ENCODE peak calls at places on chromosomes 13 and 19, in seven cellular contexts. O is H9, C is IMR-90, K is trophoblast cell, I is mesendoderm, S is mesenchymal stem cell, W is H1. Y is an unnamed sample.

GRCh38 chr13:46666727-46667456 is 113.9 kb downstream of the LRCH1 start:
- DNase-seq in O (peak; percentile 81), C (no peak), K (no peak), I (peak; percentile 91), S (no peak), W (peak; percentile 65), Y (no peak)

GRCh38 chr13:100633461-100633860 is 41.1 kb downstream of the TMTC4 start:
- DNase-seq in O (no peak), C (peak; percentile 96), K (peak; percentile 73), I (no peak), S (peak; percentile 32), W (no peak), Y (no peak)

GRCh38 chr19:5360003-5360820 is 19.6 kb upstream of the PTPRS start:
- DNase-seq in O (no peak), C (peak; percentile 29), K (no peak), I (no peak), S (no peak), W (no peak), Y (no peak)

GRCh38 chr13:61142506-61142905 is 273.1 kb downstream of the PCDH20 start:
- DNase-seq in O (no peak), C (no peak), K (no peak), I (peak; percentile 28), S (no peak), W (no peak), Y (no peak)

GRCh38 chr19:44024900-44025216 is 321 bp upstream of the ZNF222 start:
- DNase-seq in O (no peak), C (no peak), K (no peak), I (no peak), S (no peak), W (no peak), Y (no peak)

GRCh38 chr13:97659602-97660001 is 225.6 kb downstream of the RAP2A start:
- DNase-seq in O (no peak), C (peak; percentile 21), K (no peak), I (peak; percentile 65), S (peak; percentile 16), W (no peak), Y (peak; percentile 23)

GRCh38 chr19:38561658-38562057 is 56.1 kb downstream of the MAP4K1 start:
- DNase-seq in O (no peak), C (no peak), K (no peak), I (no peak), S (no peak), W (no peak), Y (no peak)

GRCh38 chr13:86870388-86870966 is 800.7 kb upstream of the SLITRK5 start:
- DNase-seq in O (no peak), C (peak; percentile 43), K (peak; percentile 51), I (peak; percentile 21), S (peak; percentile 27), W (no peak), Y (no peak)

GRCh38 chr19:1284293-1284978 is 1.2 kb upstream of the EFNA2 start:
- DNase-seq in O (no peak), C (no peak), K (no peak), I (no peak), S (no peak), W (no peak), Y (no peak)

GRCh38 chr19:6744381-6745288 is 5.2 kb downstream of the TRIP10 start:
- DNase-seq in O (no peak), C (peak; percentile 87), K (peak; percentile 73), I (peak; percentile 67), S (peak; percentile 76), W (no peak), Y (no peak)

GRCh38 chr19:47275866-47276461 is 1.3 kb downstream of the INAFM1 start:
- DNase-seq in O (no peak), C (peak; percentile 57), K (no peak), I (no peak), S (peak; percentile 64), W (no peak), Y (no peak)

GRCh38 chr13:89363144-89363543 is 1692.0 kb downstream of the SLITRK5 start:
- DNase-seq in O (peak; percentile 76), C (no peak), K (peak; percentile 9), I (no peak), S (no peak), W (no peak), Y (no peak)

GRCh38 chr13:108315273-108315672 is 45.8 kb downstream of the TNFSF13B start:
- DNase-seq in O (no peak), C (no peak), K (peak; percentile 39), I (peak; percentile 77), S (no peak), W (no peak), Y (no peak)

GRCh38 chr13:68176486-68176885 is 946.4 kb upstream of the PCDH9 start:
- DNase-seq in O (no peak), C (peak; percentile 36), K (no peak), I (no peak), S (peak; percentile 76), W (no peak), Y (no peak)

GRCh38 chr13:107067381-107067780 is 499.4 kb upstream of the ARGLU1 start:
- DNase-seq in O (no peak), C (no peak), K (no peak), I (peak; percentile 10), S (no peak), W (no peak), Y (no peak)

GRCh38 chr13:21181671-21182070 is 5.2 kb downstream of the MRPL57 start:
- DNase-seq in O (no peak), C (no peak), K (no peak), I (no peak), S (no peak), W (no peak), Y (no peak)

GRCh38 chr19:3034845-3035541 is 5.9 kb upstream of the TLE2 start:
- DNase-seq in O (no peak), C (peak; percentile 35), K (no peak), I (peak; percentile 76), S (peak; percentile 76), W (peak; percentile 53), Y (no peak)

GRCh38 chr19:51810228-51810627 is 15.3 kb downstream of the FPR3 start:
- DNase-seq in O (no peak), C (no peak), K (peak; percentile 93), I (no peak), S (no peak), W (no peak), Y (no peak)

GRCh38 chr13:59766236-59766635 is 397.5 kb downstream of the DIAPH3 start:
- DNase-seq in O (no peak), C (no peak), K (peak; percentile 45), I (peak; percentile 56), S (no peak), W (no peak), Y (no peak)

GRCh38 chr13:30841161-30841560 is 64.9 kb upstream of the MEDAG start:
- DNase-seq in O (no peak), C (peak; percentile 45), K (no peak), I (no peak), S (no peak), W (no peak), Y (no peak)

GRCh38 chr19:45499196-45500180 is 1.2 kb downstream of the PPM1N start:
- DNase-seq in O (peak; percentile 99), C (no peak), K (peak; percentile 34), I (peak; percentile 98), S (peak; percentile 44), W (peak; percentile 98), Y (peak; percentile 59)

GRCh38 chr13:25971077-25971476 is 80.7 kb downstream of the SHISA2 start:
- DNase-seq in O (no peak), C (no peak), K (no peak), I (peak; percentile 46), S (no peak), W (no peak), Y (peak; percentile 76)

GRCh38 chr13:25965596-25965995 is 86.2 kb downstream of the SHISA2 start:
- DNase-seq in O (no peak), C (no peak), K (no peak), I (no peak), S (no peak), W (no peak), Y (no peak)

GRCh38 chr13:25963681-25964080 is 88.1 kb downstream of the SHISA2 start:
- DNase-seq in O (no peak), C (no peak), K (no peak), I (no peak), S (peak; percentile 44), W (no peak), Y (no peak)

GRCh38 chr13:25966086-25966485 is 85.7 kb downstream of the SHISA2 start:
- DNase-seq in O (no peak), C (no peak), K (no peak), I (no peak), S (peak; percentile 39), W (no peak), Y (no peak)

GRCh38 chr13:25967144-25967543 is 84.7 kb downstream of the SHISA2 start:
- DNase-seq in O (no peak), C (no peak), K (no peak), I (no peak), S (no peak), W (no peak), Y (no peak)
- H3K18ac ChIP-seq in O (no peak overlapping the region), C (no peak overlapping the region), K (no peak overlapping the region), I (no peak overlapping the region), S (no peak overlapping the region), W (no peak overlapping the region), Y (no peak overlapping the region)

GRCh38 chr19:53882391-53883050 is 524 bp downstream of the PRKCG start:
- DNase-seq in O (no peak), C (no peak), K (no peak), I (no peak), S (no peak), W (peak; percentile 63), Y (no peak)

GRCh38 chr19:53883741-53884140 is 1.7 kb downstream of the PRKCG start:
- DNase-seq in O (no peak), C (no peak), K (no peak), I (no peak), S (no peak), W (no peak), Y (no peak)

GRCh38 chr19:53884256-53884655 is 2.3 kb downstream of the PRKCG start:
- DNase-seq in O (no peak), C (no peak), K (no peak), I (no peak), S (no peak), W (no peak), Y (no peak)

GRCh38 chr19:53883231-53883661 is 1.2 kb downstream of the PRKCG start:
- DNase-seq in O (no peak), C (no peak), K (no peak), I (no peak), S (no peak), W (peak; percentile 70), Y (no peak)

GRCh38 chr19:53885036-53885435 is 3.0 kb downstream of the PRKCG start:
- DNase-seq in O (no peak), C (no peak), K (no peak), I (no peak), S (no peak), W (no peak), Y (no peak)
- H3K18ac ChIP-seq in O (no peak overlapping the region), C (no peak overlapping the region), K (no peak overlapping the region), I (no peak overlapping the region), S (no peak overlapping the region), W (no peak overlapping the region), Y (no peak overlapping the region)

DNA sequence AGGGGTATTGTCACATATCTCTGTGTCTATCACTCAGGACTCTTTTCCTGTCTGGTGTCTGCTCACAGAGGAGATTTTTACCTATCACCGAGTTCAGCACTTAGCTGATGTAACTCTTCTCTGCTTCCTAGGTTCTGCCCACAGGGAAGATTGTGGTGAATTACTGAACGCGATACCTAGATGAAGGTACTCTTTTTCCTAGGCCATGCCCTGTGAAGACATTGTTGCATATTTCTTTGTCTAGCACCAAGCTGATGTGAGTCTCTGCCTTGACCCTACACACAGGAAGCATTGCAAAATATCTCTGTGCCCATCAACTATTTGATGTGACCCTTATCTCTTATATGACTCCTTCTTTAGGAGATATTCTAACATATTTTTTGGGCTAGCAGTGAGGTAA is 72.1 kb upstream of the ZNF43 start:
- DNase-seq in O (no peak), C (no peak), K (peak; percentile 94), I (no peak), S (no peak), W (no peak), Y (no peak)
- H3K18ac ChIP-seq in O (no peak overlapping the region), C (no peak overlapping the region), K (no peak overlapping the region), I (no peak overlapping the region), S (no peak overlapping the region), W (no peak overlapping the region), Y (no peak overlapping the region)

GRCh38 chr19:50383307-50383851 is 768 bp upstream of the POLD1 start:
- DNase-seq in O (peak; percentile 49), C (no peak), K (no peak), I (peak; percentile 59), S (no peak), W (no peak), Y (no peak)
- H3K18ac ChIP-seq in O (no peak overlapping the region), C (no peak overlapping the region), K (peak overlapping the region; percentile 50), I (no peak overlapping the region), S (peak overlapping the region; percentile 74), W (peak overlapping the region; percentile 7), Y (no peak overlapping the region)